ENCODE peak calls at places on chromosome 17, in seven cellular contexts. U, M, C, L, Q, X and S are unnamed samples.

GRCh38 chr17:74296548-74296936 is 22.5 kb downstream of the DNAI2 start:
- DNase-seq in U (no peak), M (peak), C (peak), L (peak), Q (peak), X (peak), S (peak)

GRCh38 chr17:79777166-79777843 is 643 bp upstream of the CBX2 start:
- DNase-seq in U (no peak), M (peak), C (peak), L (no peak), Q (peak), X (peak), S (peak)

GRCh38 chr17:55545765-55546164 is 34.5 kb upstream of the SMIM36 start:
- DNase-seq in U (no peak), M (no peak), C (no peak), L (no peak), Q (no peak), X (no peak), S (no peak)

GRCh38 chr17:59105852-59106462 is 723 bp downstream of the TRIM37 start:
- DNase-seq in U (peak), M (peak), C (peak), L (peak), Q (peak), X (peak), S (peak)

GRCh38 chr17:80034977-80035686 is 540 bp downstream of the TBC1D16 start:
- DNase-seq in U (no peak), M (no peak), C (no peak), L (peak), Q (peak), X (peak), S (no peak)

GRCh38 chr17:330993-331701 is 21.5 kb downstream of the RPH3AL start:
- DNase-seq in U (no peak), M (peak), C (no peak), L (peak), Q (peak), X (no peak), S (no peak)

GRCh38 chr17:17671369-17672119 is 9.7 kb upstream of the RAI1 start:
- DNase-seq in U (no peak), M (no peak), C (no peak), L (no peak), Q (no peak), X (no peak), S (no peak)

GRCh38 chr17:78263063-78263735 is 31.8 kb downstream of the TMEM235 start:
- DNase-seq in U (no peak), M (no peak), C (no peak), L (no peak), Q (no peak), X (peak), S (peak)

GRCh38 chr17:76827736-76828135 is 40.5 kb upstream of the MGAT5B start:
- DNase-seq in U (no peak), M (no peak), C (no peak), L (no peak), Q (no peak), X (no peak), S (no peak)

GRCh38 chr17:75839942-75840778 is 4.0 kb downstream of the UNC13D start:
- DNase-seq in U (no peak), M (no peak), C (no peak), L (no peak), Q (no peak), X (no peak), S (no peak)

GRCh38 chr17:4858068-4858879 is 25.1 kb downstream of the MINK1 start:
- DNase-seq in U (no peak), M (peak), C (no peak), L (no peak), Q (no peak), X (no peak), S (peak)

GRCh38 chr17:6994666-6995246 is 1.1 kb upstream of the ALOX12 start:
- DNase-seq in U (no peak), M (no peak), C (no peak), L (no peak), Q (no peak), X (no peak), S (no peak)

GRCh38 chr17:49076575-49077384 is 55.8 kb upstream of the B4GALNT2 start:
- DNase-seq in U (peak), M (no peak), C (no peak), L (no peak), Q (no peak), X (no peak), S (no peak)

GRCh38 chr17:16440814-16441629 is 25.7 kb downstream of the TRPV2 start:
- DNase-seq in U (no peak), M (no peak), C (no peak), L (no peak), Q (no peak), X (no peak), S (no peak)

GRCh38 chr17:379531-380200 is 27.1 kb upstream of the RPH3AL start:
- DNase-seq in U (no peak), M (no peak), C (no peak), L (no peak), Q (no peak), X (no peak), S (no peak)

GRCh38 chr17:83091257-83092141 is 12.1 kb downstream of the METRNL start:
- DNase-seq in U (no peak), M (no peak), C (no peak), L (no peak), Q (no peak), X (no peak), S (peak)

GRCh38 chr17:58387834-58388233 is 29.5 kb downstream of the RNF43 start:
- DNase-seq in U (no peak), M (no peak), C (no peak), L (no peak), Q (no peak), X (no peak), S (no peak)

GRCh38 chr17:27106982-27107360 is 186.9 kb upstream of the WSB1 start:
- DNase-seq in U (no peak), M (no peak), C (no peak), L (no peak), Q (no peak), X (no peak), S (no peak)

GRCh38 chr17:4938069-4938491 is 1.8 kb downstream of the SLC25A11 start:
- DNase-seq in U (no peak), M (no peak), C (no peak), L (no peak), Q (no peak), X (no peak), S (no peak)

GRCh38 chr17:33929181-33929724 is 325.8 kb upstream of the CCL2 start:
- DNase-seq in U (no peak), M (no peak), C (no peak), L (no peak), Q (no peak), X (no peak), S (no peak)

GRCh38 chr17:1491406-1492248 is 859 bp downstream of the MYO1C start:
- DNase-seq in U (peak), M (peak), C (peak), L (peak), Q (no peak), X (peak), S (no peak)

GRCh38 chr17:61388561-61389356 is 10.9 kb upstream of the TBX2 start:
- DNase-seq in U (no peak), M (no peak), C (no peak), L (no peak), Q (no peak), X (no peak), S (no peak)

GRCh38 chr17:42760652-42761581 is at the start of gene RAMP2:
- DNase-seq in U (no peak), M (no peak), C (peak), L (no peak), Q (no peak), X (no peak), S (no peak)

GRCh38 chr17:48724241-48725004 is 1.4 kb downstream of the PRAC2 start:
- DNase-seq in U (no peak), M (peak), C (peak), L (peak), Q (peak), X (peak), S (peak)